ENCODE peak calls at places on chromosomes 11 and 22, in seven cellular contexts. Y is ovary, I is neural progenitor cell, J is mammary epithelial cell, S is hepatocyte, G is heart right ventricle, K is K562. X is an unnamed sample.

GRCh38 chr11:16028406-16028805 is 327.9 kb downstream of the SOX6 start:
- DNase-seq in G (no peak), K (no peak), I (no peak), J (no peak), Y (no peak), S (no peak), X (no peak)

GRCh38 chr22:20198527-20199319 is 47.9 kb upstream of the CCDC188 start:
- DNase-seq in K (no peak), J (no peak), Y (no peak), G (no peak), I (no peak), S (peak; percentile 51), X (no peak)

GRCh38 chr11:86916330-86916729 is 38.9 kb downstream of the FZD4 start:
- DNase-seq in K (no peak), I (no peak), J (peak; percentile 69), G (peak; percentile 53), Y (peak; percentile 38), S (no peak), X (no peak)

GRCh38 chr11:134460044-134460371 is 48.0 kb upstream of the B3GAT1 start:
- DNase-seq in G (no peak), S (no peak), J (no peak), I (no peak), K (no peak), Y (no peak), X (no peak)

GRCh38 chr22:44968736-44969135 is 41.1 kb downstream of the PHF21B start:
- DNase-seq in G (no peak), I (peak; percentile 42), K (peak; percentile 6), Y (no peak), J (no peak), S (no peak), X (no peak)

GRCh38 chr11:126647735-126648134 is 292.2 kb downstream of the ST3GAL4 start:
- DNase-seq in J (peak; percentile 92), I (peak; percentile 30), Y (no peak), G (no peak), S (peak; percentile 49), K (no peak), X (no peak)

GRCh38 chr22:24430431-24431308 is 3.3 kb downstream of the ADORA2A start:
- DNase-seq in I (no peak), Y (no peak), J (no peak), S (no peak), K (no peak), G (no peak), X (no peak)

GRCh38 chr11:134362192-134362901 is 30.6 kb downstream of the GLB1L2 start:
- DNase-seq in J (no peak), I (no peak), S (no peak), G (no peak), K (no peak), Y (no peak), X (no peak)

GRCh38 chr11:116379185-116379828 is 393.5 kb downstream of the BUD13 start:
- DNase-seq in I (peak; percentile 76), G (peak; percentile 32), Y (no peak), S (peak; percentile 82), J (no peak), K (peak; percentile 31), X (peak; percentile 32)

GRCh38 chr11:26599421-26599820 is 27.4 kb upstream of the MUC15 start:
- DNase-seq in Y (no peak), G (no peak), I (no peak), K (no peak), S (no peak), J (peak; percentile 81), X (no peak)

GRCh38 chr11:18265949-18266348 is at the start of gene SAA1:
- DNase-seq in Y (no peak), J (peak; percentile 87), I (no peak), S (peak; percentile 15), G (no peak), K (no peak), X (no peak)

DNA sequence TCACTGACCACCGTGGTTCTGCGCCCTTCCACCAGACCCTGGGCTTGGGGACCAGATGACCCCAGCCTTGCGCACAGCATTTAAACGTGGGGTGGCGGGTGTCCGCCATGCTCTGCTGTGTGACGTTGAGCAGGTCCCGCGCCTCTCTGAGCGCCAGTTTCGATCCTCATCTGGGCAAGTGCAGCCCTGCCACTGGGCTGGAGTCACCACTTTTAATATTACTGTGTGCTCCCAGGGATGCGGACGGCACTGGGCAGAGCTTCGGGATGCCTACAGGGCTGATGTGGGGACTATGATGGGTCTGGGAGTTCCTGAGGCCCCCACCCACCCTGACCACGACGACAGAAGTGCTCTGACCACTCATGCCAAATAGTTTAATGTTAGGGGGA is 1.2 kb upstream of the NUDT8 start:
- DNase-seq in J (no peak), Y (no peak), I (no peak), K (no peak), S (no peak), G (no peak), X (no peak)
- H3K4me1 ChIP-seq in J (peaks cover 20% of the 10 kb centered on the region), Y (peaks cover 5% of the 10 kb centered on the region), I (peaks cover 8% of the 10 kb centered on the region), K (peaks cover 72% of the 10 kb centered on the region), S (peaks cover 13% of the 10 kb centered on the region), G (no peaks in the 10 kb centered on the region), X (no peaks in the 10 kb centered on the region)

DNA sequence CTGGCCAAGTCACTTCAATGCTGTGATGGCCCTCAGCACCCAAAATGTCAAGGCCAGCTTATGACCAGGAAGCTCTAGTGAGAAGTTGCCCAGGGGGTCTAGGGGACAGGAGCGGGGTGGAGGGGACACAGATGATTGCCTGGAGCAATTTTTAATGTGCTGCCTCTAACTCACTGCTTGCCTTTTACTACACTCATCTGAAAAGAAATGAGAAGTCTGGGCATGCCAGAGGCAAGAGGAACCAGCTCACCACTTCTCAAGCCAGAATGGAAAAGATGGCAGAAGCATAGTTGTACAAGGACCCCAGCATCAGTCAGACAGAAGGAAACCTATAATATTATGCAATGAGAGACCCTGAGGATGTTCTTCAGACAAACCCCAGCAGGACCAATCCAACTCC is 2.0 kb downstream of the SMCO4 start:
- DNase-seq in Y (no peak), S (no peak), K (no peak), J (no peak), I (no peak), G (no peak), X (no peak)
- H3K27ac ChIP-seq in Y (no peak overlapping the region), S (peak overlapping the region; percentile 95), K (no peak overlapping the region), J (no peak overlapping the region), I (no peak overlapping the region), G (no peak overlapping the region), X (no peak overlapping the region)

GRCh38 chr11:43689167-43689566 is 8.6 kb downstream of the HSD17B12 start:
- DNase-seq in J (no peak), K (peak; percentile 76), S (no peak), G (no peak), I (no peak), Y (no peak), X (no peak)

GRCh38 chr11:43681543-43681942 is 1.0 kb downstream of the HSD17B12 start:
- DNase-seq in K (no peak), G (no peak), Y (no peak), S (peak; percentile 12), I (no peak), J (no peak), X (peak; percentile 48)

GRCh38 chr11:43686207-43686606 is 5.7 kb downstream of the HSD17B12 start:
- DNase-seq in S (no peak), Y (no peak), I (no peak), G (no peak), K (no peak), J (no peak), X (no peak)

GRCh38 chr11:43687120-43687791 is 6.7 kb downstream of the HSD17B12 start:
- DNase-seq in K (no peak), J (peak; percentile 47), I (no peak), G (peak; percentile 63), S (no peak), Y (no peak), X (no peak)

DNA sequence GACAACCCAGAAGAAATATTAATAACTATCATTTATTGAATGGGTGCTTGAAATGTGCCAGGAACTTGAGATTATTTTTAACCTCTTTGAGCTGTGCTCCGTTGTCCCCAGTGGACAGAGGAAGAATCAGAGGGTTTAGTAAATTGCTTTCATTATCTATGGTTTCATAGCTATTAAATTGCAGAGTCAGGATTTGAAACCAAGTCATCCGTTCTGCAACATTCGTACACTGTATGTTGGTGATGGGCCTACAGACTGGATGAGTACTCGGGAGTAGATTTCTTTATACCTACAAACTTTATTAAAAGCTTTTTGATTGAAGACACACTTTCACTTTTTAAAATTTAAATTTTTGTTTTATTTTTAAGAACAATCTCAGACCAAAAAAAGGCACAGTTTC is 4.9 kb downstream of the HSD17B12 start:
- DNase-seq in Y (no peak), G (no peak), J (no peak), I (no peak), S (no peak), K (no peak), X (no peak)
- H3K4me1 ChIP-seq in Y (peaks cover 1% of the 10 kb centered on the region), G (peaks cover 3% of the 10 kb centered on the region), J (peaks cover 23% of the 10 kb centered on the region), I (peaks cover 16% of the 10 kb centered on the region), S (no peaks in the 10 kb centered on the region), K (peaks cover 11% of the 10 kb centered on the region), X (no peaks in the 10 kb centered on the region)

DNA sequence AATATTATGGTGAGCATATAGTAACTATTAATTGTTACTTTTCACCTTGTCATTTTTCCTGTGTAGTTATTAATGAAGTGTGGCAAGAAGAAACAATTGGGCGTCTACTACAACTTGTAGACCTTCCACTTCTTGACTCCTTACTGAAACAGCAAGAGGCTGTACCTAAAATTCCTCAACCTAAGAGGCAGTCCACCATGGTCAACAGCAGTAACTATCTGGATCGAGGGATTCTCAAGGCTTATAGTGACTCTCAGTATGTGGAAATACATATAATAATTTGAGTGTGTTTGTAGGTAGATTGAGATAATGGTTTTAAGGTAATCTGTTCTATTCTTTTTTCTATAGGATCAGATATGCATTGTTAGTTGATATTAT is 10.8 kb upstream of the TCP11L1 start:
- DNase-seq in G (no peak), S (no peak), I (no peak), K (no peak), Y (no peak), J (no peak), X (no peak)
- H3K27ac ChIP-seq in G (no peak overlapping the region), S (no peak overlapping the region), I (no peak overlapping the region), K (no peak overlapping the region), Y (no peak overlapping the region), J (no peak overlapping the region), X (no peak overlapping the region)

GRCh38 chr22:49685116-49685515 is 142.6 kb downstream of the BRD1 start:
- DNase-seq in J (no peak), S (no peak), I (no peak), Y (no peak), K (no peak), G (no peak), X (no peak)
- H3K4me1 ChIP-seq in J (no peaks in the 10 kb centered on the region), S (no peaks in the 10 kb centered on the region), I (no peaks in the 10 kb centered on the region), Y (no peaks in the 10 kb centered on the region), K (no peaks in the 10 kb centered on the region), G (no peaks in the 10 kb centered on the region), X (no peaks in the 10 kb centered on the region)

GRCh38 chr11:64093233-64094039 is 57.7 kb downstream of the FLRT1 start:
- DNase-seq in G (no peak), Y (no peak), J (no peak), I (no peak), K (peak; percentile 28), S (peak; percentile 37), X (no peak)
- H3K27ac ChIP-seq in G (no peak overlapping the region), Y (no peak overlapping the region), J (no peak overlapping the region), I (no peak overlapping the region), K (no peak overlapping the region), S (no peak overlapping the region), X (no peak overlapping the region)

DNA sequence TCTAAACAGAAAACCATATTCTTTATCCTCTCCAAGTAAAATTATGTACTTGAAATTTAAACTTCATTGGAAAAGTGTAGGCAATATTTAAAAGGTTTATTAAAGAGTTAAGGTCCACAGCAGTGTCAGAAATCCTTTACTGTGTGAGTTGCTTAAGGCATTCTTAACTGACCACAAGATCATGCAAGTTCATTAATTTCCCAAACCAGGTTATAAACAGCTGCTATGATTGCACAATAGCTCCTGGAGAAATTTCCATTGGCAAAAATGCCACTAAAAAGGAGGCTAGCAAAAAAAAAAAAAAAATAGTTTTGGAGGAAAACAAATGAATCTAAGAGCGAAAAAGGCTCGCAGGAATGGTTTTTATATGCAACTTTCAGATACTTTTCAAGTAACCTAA is 106.2 kb downstream of the ETS1 start:
- DNase-seq in K (no peak), J (peak; percentile 66), Y (no peak), I (no peak), S (no peak), G (no peak), X (no peak)
- H3K4me1 ChIP-seq in K (no peaks in the 10 kb centered on the region), J (peaks cover 24% of the 10 kb centered on the region), Y (peaks cover 27% of the 10 kb centered on the region), I (no peaks in the 10 kb centered on the region), S (peaks cover 5% of the 10 kb centered on the region), G (peaks cover 10% of the 10 kb centered on the region), X (no peaks in the 10 kb centered on the region)